ENCODE peak calls at places on chromosome 21, in ten cellular contexts. One of them, this sample, is unnamed.

GRCh38 chr21:42657676-42658319 is 4.4 kb downstream of the PDE9A start:
- DNase-seq in endothelial cell of umbilical vein: no peak
- DNase-seq in GM23338: no peak
- DNase-seq in HCT116: no peak
- DNase-seq in stomach: no peak
- DNase-seq in spleen: peak
- DNase-seq in Panc1: no peak
- DNase-seq in esophagus muscularis mucosa: no peak
- DNase-seq in transverse colon: no peak
- DNase-seq in prostate gland: no peak
- DNase-seq in this sample: no peak

GRCh38 chr21:42650441-42651421 is 2.7 kb upstream of the PDE9A start:
- DNase-seq in stomach: no peak
- DNase-seq in Panc1: no peak
- DNase-seq in transverse colon: no peak
- DNase-seq in endothelial cell of umbilical vein: no peak
- DNase-seq in prostate gland: no peak
- DNase-seq in HCT116: no peak
- DNase-seq in esophagus muscularis mucosa: no peak
- DNase-seq in spleen: peak
- DNase-seq in GM23338: no peak
- DNase-seq in this sample: no peak

GRCh38 chr21:18529253-18529652 is 125.7 kb upstream of the TMPRSS15 start:
- DNase-seq in transverse colon: no peak
- DNase-seq in stomach: no peak
- DNase-seq in GM23338: no peak
- DNase-seq in Panc1: peak
- DNase-seq in prostate gland: no peak
- DNase-seq in spleen: no peak
- DNase-seq in HCT116: no peak
- DNase-seq in esophagus muscularis mucosa: no peak
- DNase-seq in endothelial cell of umbilical vein: peak
- DNase-seq in this sample: no peak

GRCh38 chr21:43302769-43303168 is 124.2 kb downstream of the SIK1 start:
- DNase-seq in transverse colon: no peak
- DNase-seq in Panc1: no peak
- DNase-seq in esophagus muscularis mucosa: no peak
- DNase-seq in spleen: peak
- DNase-seq in HCT116: no peak
- DNase-seq in endothelial cell of umbilical vein: no peak
- DNase-seq in stomach: no peak
- DNase-seq in prostate gland: no peak
- DNase-seq in GM23338: no peak
- DNase-seq in this sample: no peak

GRCh38 chr21:42381347-42381984 is 14.4 kb downstream of the TMPRSS3 start:
- DNase-seq in GM23338: peak
- DNase-seq in transverse colon: peak
- DNase-seq in esophagus muscularis mucosa: no peak
- DNase-seq in HCT116: peak
- DNase-seq in spleen: peak
- DNase-seq in endothelial cell of umbilical vein: peak
- DNase-seq in prostate gland: peak
- DNase-seq in stomach: peak
- DNase-seq in Panc1: peak
- DNase-seq in this sample: peak

GRCh38 chr21:31136891-31137290 is 98.6 kb upstream of the KRTAP19-8 start:
- DNase-seq in spleen: no peak
- DNase-seq in GM23338: no peak
- DNase-seq in stomach: no peak
- DNase-seq in endothelial cell of umbilical vein: peak
- DNase-seq in Panc1: no peak
- DNase-seq in esophagus muscularis mucosa: no peak
- DNase-seq in prostate gland: no peak
- DNase-seq in transverse colon: no peak
- DNase-seq in HCT116: no peak
- DNase-seq in this sample: peak

GRCh38 chr21:44049182-44049581 is 37.1 kb downstream of the TRAPPC10 start:
- DNase-seq in transverse colon: no peak
- DNase-seq in spleen: no peak
- DNase-seq in Panc1: no peak
- DNase-seq in stomach: no peak
- DNase-seq in esophagus muscularis mucosa: no peak
- DNase-seq in HCT116: no peak
- DNase-seq in endothelial cell of umbilical vein: peak
- DNase-seq in prostate gland: no peak
- DNase-seq in GM23338: no peak
- DNase-seq in this sample: no peak

GRCh38 chr21:36330904-36331303 is 10.9 kb downstream of the MORC3 start:
- DNase-seq in transverse colon: peak
- DNase-seq in spleen: no peak
- DNase-seq in endothelial cell of umbilical vein: peak
- DNase-seq in Panc1: no peak
- DNase-seq in stomach: peak
- DNase-seq in GM23338: peak
- DNase-seq in prostate gland: peak
- DNase-seq in HCT116: peak
- DNase-seq in esophagus muscularis mucosa: no peak
- DNase-seq in this sample: no peak

GRCh38 chr21:45126983-45127382 is 52.6 kb downstream of the ADARB1 start:
- DNase-seq in stomach: no peak
- DNase-seq in endothelial cell of umbilical vein: no peak
- DNase-seq in prostate gland: no peak
- DNase-seq in HCT116: no peak
- DNase-seq in spleen: no peak
- DNase-seq in transverse colon: no peak
- DNase-seq in esophagus muscularis mucosa: no peak
- DNase-seq in GM23338: no peak
- DNase-seq in Panc1: no peak
- DNase-seq in this sample: no peak

GRCh38 chr21:45125347-45125746 is 51.0 kb downstream of the ADARB1 start:
- DNase-seq in Panc1: no peak
- DNase-seq in endothelial cell of umbilical vein: no peak
- DNase-seq in stomach: no peak
- DNase-seq in esophagus muscularis mucosa: no peak
- DNase-seq in prostate gland: no peak
- DNase-seq in spleen: peak
- DNase-seq in GM23338: no peak
- DNase-seq in HCT116: no peak
- DNase-seq in transverse colon: no peak
- DNase-seq in this sample: no peak

GRCh38 chr21:45127937-45128336 is 53.6 kb downstream of the ADARB1 start:
- DNase-seq in transverse colon: no peak
- DNase-seq in stomach: no peak
- DNase-seq in esophagus muscularis mucosa: no peak
- DNase-seq in prostate gland: no peak
- DNase-seq in endothelial cell of umbilical vein: no peak
- DNase-seq in spleen: no peak
- DNase-seq in Panc1: no peak
- DNase-seq in GM23338: no peak
- DNase-seq in HCT116: no peak
- DNase-seq in this sample: no peak

GRCh38 chr21:45124596-45124995 is 50.2 kb downstream of the ADARB1 start:
- DNase-seq in Panc1: no peak
- DNase-seq in stomach: no peak
- DNase-seq in GM23338: no peak
- DNase-seq in HCT116: no peak
- DNase-seq in spleen: no peak
- DNase-seq in esophagus muscularis mucosa: no peak
- DNase-seq in prostate gland: no peak
- DNase-seq in endothelial cell of umbilical vein: no peak
- DNase-seq in transverse colon: no peak
- DNase-seq in this sample: no peak

DNA sequence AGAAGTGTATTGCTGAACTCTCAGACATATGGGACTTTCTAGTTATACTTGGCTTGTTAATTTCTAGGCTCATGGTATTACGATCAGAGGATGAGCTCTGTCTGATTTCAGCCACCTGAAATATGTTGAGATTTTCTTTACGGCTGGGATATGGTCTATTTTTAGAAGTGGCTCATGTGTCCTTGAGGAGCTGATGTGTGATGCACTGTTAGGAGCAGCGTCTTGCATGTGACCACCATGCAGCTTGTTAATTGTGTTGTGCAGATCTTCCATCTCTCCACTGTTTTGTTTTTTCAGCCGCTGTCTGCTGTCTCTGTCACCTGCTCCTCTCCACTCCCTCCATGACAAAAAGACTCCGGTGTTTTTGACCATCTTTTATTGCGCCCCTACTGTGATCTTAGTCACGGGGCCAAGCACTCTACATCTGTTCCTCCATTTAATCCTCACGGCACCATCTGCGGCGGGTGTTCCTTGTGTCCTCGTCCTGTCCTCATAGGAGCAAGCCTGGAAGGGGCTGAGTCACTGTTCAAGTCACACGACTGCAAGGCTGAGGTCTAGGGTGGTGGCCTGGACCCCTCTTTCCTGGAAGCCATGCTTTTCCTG is 51.8 kb downstream of the ADARB1 start:
- DNase-seq in Panc1: no peak
- DNase-seq in prostate gland: no peak
- DNase-seq in transverse colon: no peak
- DNase-seq in spleen: no peak
- DNase-seq in HCT116: no peak
- DNase-seq in stomach: no peak
- DNase-seq in endothelial cell of umbilical vein: no peak
- DNase-seq in GM23338: no peak
- DNase-seq in esophagus muscularis mucosa: no peak
- DNase-seq in this sample: no peak
- TF ChIP-seq POLR2AphosphoS5 in Panc1: no peak
- TF ChIP-seq POLR2AphosphoS5 in prostate gland: no peak
- TF ChIP-seq POLR2AphosphoS5 in transverse colon: no peak
- TF ChIP-seq POLR2AphosphoS5 in spleen: no peak
- TF ChIP-seq POLR2AphosphoS5 in HCT116: no peak
- TF ChIP-seq POLR2AphosphoS5 in stomach: no peak
- TF ChIP-seq POLR2AphosphoS5 in endothelial cell of umbilical vein: no peak
- TF ChIP-seq POLR2AphosphoS5 in GM23338: no peak
- TF ChIP-seq POLR2AphosphoS5 in esophagus muscularis mucosa: peak
- TF ChIP-seq POLR2AphosphoS5 in this sample: no peak

GRCh38 chr21:34526236-34526617 is 14.2 kb upstream of the KCNE1 start:
- DNase-seq in endothelial cell of umbilical vein: no peak
- DNase-seq in GM23338: no peak
- DNase-seq in prostate gland: no peak
- DNase-seq in Panc1: no peak
- DNase-seq in esophagus muscularis mucosa: no peak
- DNase-seq in HCT116: no peak
- DNase-seq in spleen: no peak
- DNase-seq in stomach: no peak
- DNase-seq in transverse colon: no peak
- DNase-seq in this sample: no peak
- H3K27ac ChIP-seq in endothelial cell of umbilical vein: peak
- H3K27ac ChIP-seq in GM23338: peak
- H3K27ac ChIP-seq in prostate gland: peak
- H3K27ac ChIP-seq in Panc1: peak
- H3K27ac ChIP-seq in esophagus muscularis mucosa: peak
- H3K27ac ChIP-seq in HCT116: no peak
- H3K27ac ChIP-seq in spleen: peak
- H3K27ac ChIP-seq in stomach: peak
- H3K27ac ChIP-seq in transverse colon: peak
- H3K27ac ChIP-seq in this sample: no peak

GRCh38 chr21:39616373-39616772 is 3.6 kb downstream of the B3GALT5 start:
- DNase-seq in stomach: no peak
- DNase-seq in Panc1: no peak
- DNase-seq in HCT116: no peak
- DNase-seq in prostate gland: no peak
- DNase-seq in spleen: no peak
- DNase-seq in esophagus muscularis mucosa: no peak
- DNase-seq in GM23338: no peak
- DNase-seq in transverse colon: no peak
- DNase-seq in endothelial cell of umbilical vein: no peak
- DNase-seq in this sample: no peak

GRCh38 chr21:39611547-39612190 is 1.1 kb upstream of the B3GALT5 start:
- DNase-seq in prostate gland: no peak
- DNase-seq in spleen: no peak
- DNase-seq in GM23338: peak
- DNase-seq in endothelial cell of umbilical vein: no peak
- DNase-seq in esophagus muscularis mucosa: peak
- DNase-seq in HCT116: no peak
- DNase-seq in transverse colon: no peak
- DNase-seq in Panc1: no peak
- DNase-seq in stomach: no peak
- DNase-seq in this sample: no peak

GRCh38 chr21:39612233-39613028 is at the start of gene B3GALT5:
- DNase-seq in HCT116: peak
- DNase-seq in endothelial cell of umbilical vein: no peak
- DNase-seq in spleen: no peak
- DNase-seq in GM23338: peak
- DNase-seq in Panc1: no peak
- DNase-seq in esophagus muscularis mucosa: peak
- DNase-seq in stomach: no peak
- DNase-seq in transverse colon: peak
- DNase-seq in prostate gland: no peak
- DNase-seq in this sample: no peak

GRCh38 chr21:39610705-39611104 is 2.0 kb upstream of the B3GALT5 start:
- DNase-seq in HCT116: no peak
- DNase-seq in stomach: no peak
- DNase-seq in prostate gland: no peak
- DNase-seq in spleen: no peak
- DNase-seq in esophagus muscularis mucosa: peak
- DNase-seq in GM23338: peak
- DNase-seq in transverse colon: no peak
- DNase-seq in endothelial cell of umbilical vein: no peak
- DNase-seq in Panc1: no peak
- DNase-seq in this sample: no peak

DNA sequence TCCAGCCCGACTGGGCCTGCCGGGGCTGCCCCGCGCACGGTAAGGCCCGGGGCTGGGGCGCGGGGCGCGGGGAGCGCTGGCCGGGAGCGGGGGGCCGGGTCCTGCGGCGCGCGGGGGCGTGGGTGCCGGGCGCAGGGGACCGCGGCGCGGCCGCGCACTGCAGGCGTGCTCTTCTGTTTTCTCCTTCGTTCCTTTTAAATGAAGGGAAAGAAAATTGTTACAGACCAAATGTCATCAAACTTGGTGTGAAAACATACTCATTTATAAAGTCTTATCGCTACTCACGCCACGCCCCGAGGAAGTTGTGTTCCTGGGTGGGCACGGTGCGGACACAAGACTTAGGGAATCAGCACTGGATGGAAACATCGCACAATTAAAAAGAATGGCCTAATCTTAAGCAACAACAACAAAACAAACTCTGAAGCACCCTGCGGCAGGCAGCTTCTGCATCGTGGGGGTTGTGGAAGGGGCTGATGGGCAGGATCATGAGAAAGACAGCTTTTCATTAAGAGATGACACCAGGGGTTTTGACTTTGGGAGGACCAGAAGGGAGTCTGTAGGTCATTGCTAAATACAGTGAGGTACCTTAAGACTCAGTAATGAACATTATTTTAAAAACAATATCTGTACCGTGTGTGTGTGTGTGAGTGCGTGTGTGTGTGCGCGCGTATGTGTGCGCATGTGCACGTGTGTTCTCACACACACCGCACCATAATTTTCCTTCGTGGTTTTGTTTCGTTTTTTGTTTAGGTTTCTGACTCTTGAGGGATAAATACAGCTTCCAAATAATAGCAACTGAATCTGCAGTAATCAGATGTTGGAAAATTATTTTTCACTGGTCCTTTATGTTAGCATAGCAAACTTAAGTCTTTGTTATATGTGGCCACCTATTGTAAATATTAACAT is 542 bp downstream of the B3GALT5 start:
- DNase-seq in Panc1: no peak
- DNase-seq in HCT116: no peak
- DNase-seq in transverse colon: no peak
- DNase-seq in spleen: no peak
- DNase-seq in prostate gland: no peak
- DNase-seq in stomach: no peak
- DNase-seq in endothelial cell of umbilical vein: no peak
- DNase-seq in esophagus muscularis mucosa: peak
- DNase-seq in GM23338: no peak
- DNase-seq in this sample: no peak
- H3K4me3 ChIP-seq in Panc1: no peak
- H3K4me3 ChIP-seq in HCT116: peak
- H3K4me3 ChIP-seq in transverse colon: no peak
- H3K4me3 ChIP-seq in spleen: peak
- H3K4me3 ChIP-seq in prostate gland: peak
- H3K4me3 ChIP-seq in stomach: peak
- H3K4me3 ChIP-seq in endothelial cell of umbilical vein: no peak
- H3K4me3 ChIP-seq in esophagus muscularis mucosa: peak
- H3K4me3 ChIP-seq in GM23338: peak
- H3K4me3 ChIP-seq in this sample: no peak

DNA sequence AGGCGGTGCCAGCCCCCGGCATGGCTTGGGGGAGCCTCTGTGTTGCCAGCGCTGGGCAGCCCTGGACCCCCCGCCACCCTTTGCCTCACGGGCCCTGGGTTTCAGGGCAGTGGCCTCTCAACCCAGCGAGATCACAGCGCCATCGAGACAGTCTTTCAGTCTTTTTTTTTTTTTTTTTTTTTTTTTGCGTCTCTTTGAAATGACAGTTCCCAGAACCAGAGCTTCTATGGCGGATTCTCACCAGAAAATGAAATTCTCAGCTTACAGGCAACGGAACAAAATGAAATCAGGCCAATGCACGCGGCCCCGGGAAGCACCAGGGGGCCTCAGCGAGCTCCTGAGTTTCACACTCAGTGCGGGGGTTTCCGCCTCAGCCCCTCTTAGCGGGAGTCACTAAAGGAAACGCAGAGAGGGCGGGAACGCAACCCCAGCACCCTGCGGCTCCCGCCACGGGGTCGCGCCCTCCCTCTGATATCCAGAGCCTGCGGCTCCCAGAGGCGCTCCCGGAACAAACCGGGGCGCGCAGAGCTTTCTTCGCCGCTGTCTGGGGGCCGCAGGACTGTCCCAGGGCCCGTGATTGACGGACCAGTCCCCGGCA is 8.0 kb upstream of the COL6A1 start:
- DNase-seq in stomach: peak
- DNase-seq in Panc1: no peak
- DNase-seq in esophagus muscularis mucosa: no peak
- DNase-seq in spleen: peak
- DNase-seq in prostate gland: peak
- DNase-seq in GM23338: peak
- DNase-seq in transverse colon: peak
- DNase-seq in HCT116: peak
- DNase-seq in endothelial cell of umbilical vein: peak
- DNase-seq in this sample: no peak
- TF ChIP-seq POLR2AphosphoS5 in stomach: peak
- TF ChIP-seq POLR2AphosphoS5 in Panc1: no peak
- TF ChIP-seq POLR2AphosphoS5 in esophagus muscularis mucosa: peak
- TF ChIP-seq POLR2AphosphoS5 in spleen: peak
- TF ChIP-seq POLR2AphosphoS5 in prostate gland: peak
- TF ChIP-seq POLR2AphosphoS5 in GM23338: no peak
- TF ChIP-seq POLR2AphosphoS5 in transverse colon: no peak
- TF ChIP-seq POLR2AphosphoS5 in HCT116: no peak
- TF ChIP-seq POLR2AphosphoS5 in endothelial cell of umbilical vein: no peak
- TF ChIP-seq POLR2AphosphoS5 in this sample: no peak

This sample was measured in HL-60.